ENCODE peak calls at places on chromosome 9, in five cellular contexts. A is fibroblast of pulmonary artery, D is PC-9, L is NCI-H748 treated with DMSO at 0.1 percent for 48 hours, Q is T-helper 2 cell. V is an unnamed sample.

GRCh38 chr9:69460002-69460401 is 135.0 kb downstream of the ENTREP1 start:
- DNase-seq in Q (no peak), A (no peak), L (no peak), D (no peak), V (no peak)

GRCh38 chr9:137317979-137318511 is 16.0 kb upstream of the NRARP start:
- DNase-seq in A (no peak), Q (no peak), L (no peak), D (no peak), V (no peak)

GRCh38 chr9:126650830-126651341 is 37.2 kb downstream of the LMX1B start:
- DNase-seq in L (peak; percentile 76), Q (no peak), D (peak; percentile 6), A (no peak), V (no peak)

GRCh38 chr9:105445203-105445881 is 2.5 kb upstream of the FSD1L start:
- DNase-seq in L (no peak), D (no peak), A (no peak), Q (no peak), V (no peak)

GRCh38 chr9:93635186-93636107 is 59.1 kb downstream of the PHF2 start:
- DNase-seq in Q (no peak), D (no peak), L (no peak), A (no peak), V (no peak)

GRCh38 chr9:133928248-133928764 is 63.8 kb downstream of the VAV2 start:
- DNase-seq in Q (no peak), A (no peak), D (no peak), L (no peak), V (no peak)

GRCh38 chr9:126531591-126531990 is 82.1 kb upstream of the LMX1B start:
- DNase-seq in A (no peak), Q (no peak), L (no peak), D (no peak), V (no peak)

GRCh38 chr9:94819161-94819677 is 92.7 kb downstream of the AOPEP start:
- DNase-seq in L (no peak), A (no peak), Q (no peak), D (peak; percentile 65), V (no peak)

GRCh38 chr9:124355032-124355940 is 60.0 kb downstream of the PSMB7 start:
- DNase-seq in L (no peak), A (no peak), D (no peak), Q (no peak), V (no peak)

GRCh38 chr9:69785757-69786156 is 25.9 kb upstream of the PTAR1 start:
- DNase-seq in D (no peak), A (peak; percentile 53), L (no peak), Q (no peak), V (no peak)

GRCh38 chr9:37626708-37627293 is 24.0 kb upstream of the FRMPD1 start:
- DNase-seq in L (no peak), Q (no peak), D (no peak), A (no peak), V (no peak)

GRCh38 chr9:135218331-135219225 is 131.1 kb downstream of the OLFM1 start:
- DNase-seq in L (no peak), Q (no peak), A (no peak), D (no peak), V (no peak)

GRCh38 chr9:92807757-92808725 is 43.4 kb upstream of the BICD2 start:
- DNase-seq in A (no peak), L (peak; percentile 8), Q (peak; percentile 14), D (no peak), V (peak; percentile 31)

GRCh38 chr9:122112238-122112637 is 19.1 kb upstream of the TTLL11 start:
- DNase-seq in Q (no peak), D (no peak), L (no peak), A (no peak), V (no peak)

GRCh38 chr9:109192732-109193361 is 25.8 kb upstream of the FRRS1L start:
- DNase-seq in Q (no peak), A (peak; percentile 16), L (no peak), D (no peak), V (no peak)

GRCh38 chr9:4590430-4591122 is 71.5 kb upstream of the PLPP6 start:
- DNase-seq in A (no peak), Q (no peak), L (no peak), D (no peak), V (no peak)

GRCh38 chr9:97919217-97919813 is 3.0 kb downstream of the TRMO start:
- DNase-seq in D (no peak), A (peak; percentile 4), L (no peak), Q (no peak), V (no peak)

GRCh38 chr9:137034709-137035506 is 3.0 kb upstream of the FUT7 start:
- DNase-seq in Q (peak; percentile 83), D (peak; percentile 70), L (peak; percentile 65), A (peak; percentile 87), V (peak; percentile 84)

GRCh38 chr9:23842531-23843129 is 16.6 kb upstream of the ELAVL2 start:
- DNase-seq in Q (no peak), A (no peak), D (no peak), L (no peak), V (no peak)

GRCh38 chr9:111851536-111851935 is 45.1 kb upstream of the UGCG start:
- DNase-seq in A (no peak), Q (no peak), L (no peak), D (peak; percentile 97), V (no peak)

V was measured in CD4-positive, alpha-beta T cell.